ENCODE peak calls at places on chromosomes 11 and 22, in six cellular contexts. V is ovary, F is left ventricle myocardium inferior, Q is cardiac muscle cell, S is adrenal gland, J is upper lobe of right lung. O is an unnamed sample.

GRCh38 chr11:57160665-57161064 is 21.1 kb upstream of the LRRC55 start:
- DNase-seq in V (no peak), F (no peak), Q (no peak), S (no peak), J (no peak), O (no peak)

GRCh38 chr22:20591295-20591645 is 83.9 kb downstream of the MED15 start:
- DNase-seq in V (no peak), F (no peak), Q (no peak), S (no peak), J (no peak), O (no peak)

GRCh38 chr11:92894197-92894596 is 75.3 kb upstream of the MTNR1B start:
- DNase-seq in V (no peak), F (no peak), Q (no peak), S (no peak), J (no peak), O (no peak)

GRCh38 chr11:59253001-59253400 is 40.3 kb upstream of the MPEG1 start:
- DNase-seq in V (no peak), F (no peak), Q (no peak), S (no peak), J (no peak), O (no peak)

GRCh38 chr11:108117746-108118371 is 3.5 kb upstream of the ACAT1 start:
- DNase-seq in V (no peak), F (no peak), Q (peak), S (no peak), J (no peak), O (no peak)

GRCh38 chr22:41899992-41900651 is 14.8 kb downstream of the SHISA8 start:
- DNase-seq in V (no peak), F (peak), Q (no peak), S (no peak), J (no peak), O (no peak)

GRCh38 chr11:17721242-17721999 is 2.0 kb downstream of the MYOD1 start:
- DNase-seq in V (no peak), F (no peak), Q (no peak), S (no peak), J (no peak), O (peak)

GRCh38 chr22:45353816-45354215 is 44.1 kb downstream of the FAM118A start:
- DNase-seq in V (no peak), F (no peak), Q (no peak), S (no peak), J (no peak), O (no peak)

GRCh38 chr22:35661377-35661937 is 13.2 kb downstream of the APOL6 start:
- DNase-seq in V (no peak), F (no peak), Q (no peak), S (no peak), J (no peak), O (no peak)

GRCh38 chr11:26088391-26088790 is 243.5 kb upstream of the ANO3 start:
- DNase-seq in V (no peak), F (no peak), Q (no peak), S (no peak), J (no peak), O (no peak)

GRCh38 chr22:36365020-36365411 is 22.8 kb downstream of the MYH9 start:
- DNase-seq in V (no peak), F (peak), Q (peak), S (peak), J (no peak), O (peak)

GRCh38 chr11:11641581-11641980 is 19.8 kb upstream of the GALNT18 start:
- DNase-seq in V (no peak), F (no peak), Q (peak), S (no peak), J (no peak), O (no peak)

GRCh38 chr22:41517172-41518047 is 26.9 kb downstream of the POLR3H start:
- DNase-seq in V (peak), F (peak), Q (peak), S (peak), J (no peak), O (peak)

GRCh38 chr11:2899080-2899783 is 13.7 kb upstream of the CDKN1C start:
- DNase-seq in V (no peak), F (no peak), Q (no peak), S (peak), J (no peak), O (no peak)

GRCh38 chr11:29343465-29344333 is 673.1 kb downstream of the KCNA4 start:
- DNase-seq in V (peak), F (peak), Q (peak), S (peak), J (peak), O (peak)

GRCh38 chr11:106082096-106082495 is 4.6 kb downstream of the AASDHPPT start:
- DNase-seq in V (no peak), F (no peak), Q (no peak), S (no peak), J (no peak), O (no peak)

GRCh38 chr11:106076421-106076922 is 675 bp downstream of the KBTBD3 start:
- DNase-seq in V (no peak), F (no peak), Q (no peak), S (peak), J (no peak), O (peak)

GRCh38 chr11:106072804-106073203 is 4.3 kb downstream of the KBTBD3 start:
- DNase-seq in V (no peak), F (no peak), Q (no peak), S (no peak), J (no peak), O (no peak)

GRCh38 chr11:106077609-106078517 is at the start of gene AASDHPPT:
- DNase-seq in V (no peak), F (no peak), Q (peak), S (peak), J (no peak), O (peak)

DNA sequence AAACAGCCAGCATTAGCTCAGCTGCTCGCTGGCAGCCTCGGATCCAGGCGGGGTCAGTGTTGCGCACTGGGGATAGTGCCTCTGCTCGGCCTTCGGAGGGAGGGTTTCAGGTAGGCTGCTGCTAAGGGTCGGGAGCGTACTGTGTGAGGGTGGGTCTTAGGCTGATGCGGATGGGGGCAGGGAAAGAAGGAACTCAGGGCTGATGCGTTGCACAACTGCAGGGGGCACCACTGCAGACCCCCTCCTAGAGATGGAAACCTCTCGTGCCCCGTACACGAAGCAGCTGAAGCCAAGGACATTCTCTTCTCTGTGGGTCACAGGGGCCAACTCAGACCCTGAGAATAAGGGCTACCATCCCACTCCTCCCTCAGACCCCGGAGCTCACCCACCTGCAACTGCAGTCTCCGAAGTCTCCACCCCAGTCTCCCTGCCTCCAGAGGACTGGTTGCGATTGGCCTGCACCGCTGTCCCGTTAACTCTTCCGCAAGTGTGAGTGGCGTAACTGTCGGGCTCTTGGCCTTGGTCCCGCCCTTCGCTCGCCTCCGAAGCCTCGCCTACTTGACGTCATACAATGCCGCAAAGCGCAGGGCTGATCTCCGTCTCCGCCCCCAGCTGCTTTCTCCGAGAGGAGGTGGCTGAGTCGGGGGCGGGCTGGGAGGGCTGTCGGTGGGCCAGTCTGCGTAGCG is at the start of gene KBTBD3:
- DNase-seq in V (peak), F (peak), Q (peak), S (peak), J (peak), O (peak)
- H3K27ac ChIP-seq in V (peak), F (peak), Q (peak), S (peak), J (peak), O (peak)

GRCh38 chr11:20163778-20164133 is 3.5 kb upstream of the DBX1 start:
- DNase-seq in V (no peak), F (no peak), Q (no peak), S (no peak), J (no peak), O (no peak)
- H3K4me3 ChIP-seq in V (no peak), F (peak), Q (peak), S (no peak), J (peak), O (peak)

DNA sequence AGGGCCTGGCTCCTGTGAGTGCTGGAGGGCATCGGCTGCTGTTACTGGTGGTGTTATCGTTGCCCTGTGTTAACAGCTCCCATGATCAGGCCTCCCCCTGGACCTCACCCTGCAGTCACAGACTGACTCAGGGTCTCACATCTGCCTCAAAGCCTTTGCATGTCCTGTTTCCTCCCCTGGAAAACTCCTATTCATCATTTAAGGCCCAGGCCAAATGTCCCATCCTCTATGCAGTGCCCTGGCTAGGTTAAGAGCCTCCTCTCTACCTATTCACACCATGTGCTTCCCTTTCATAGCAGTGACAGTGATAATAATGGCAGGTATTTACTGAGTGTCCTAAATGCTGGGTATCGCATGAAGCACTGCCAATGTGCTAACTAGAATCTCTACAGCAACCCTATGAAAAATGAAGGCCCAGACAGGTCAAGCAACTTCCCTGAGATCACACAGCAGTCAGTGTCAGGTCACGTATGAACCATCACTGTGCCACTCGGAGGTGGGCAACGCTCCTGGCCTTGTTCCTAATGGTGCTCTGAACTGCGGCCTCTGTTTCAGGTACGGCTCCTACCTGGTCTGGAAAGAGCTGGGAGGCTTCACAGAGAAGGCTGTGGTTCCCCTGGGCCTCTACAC is 9.3 kb downstream of the TSPO start:
- DNase-seq in V (no peak), F (no peak), Q (no peak), S (no peak), J (no peak), O (no peak)
- TF ChIP-seq CTCF in V (no peak), F (no peak), Q (no peak), S (no peak), J (no peak), O (no peak)

GRCh38 chr22:17945156-17945850 is 79.1 kb downstream of the MICAL3 start:
- DNase-seq in V (no peak), F (no peak), Q (no peak), S (no peak), J (no peak), O (no peak)
- H3K27ac ChIP-seq in V (peak), F (peak), Q (peak), S (peak), J (no peak), O (no peak)

DNA sequence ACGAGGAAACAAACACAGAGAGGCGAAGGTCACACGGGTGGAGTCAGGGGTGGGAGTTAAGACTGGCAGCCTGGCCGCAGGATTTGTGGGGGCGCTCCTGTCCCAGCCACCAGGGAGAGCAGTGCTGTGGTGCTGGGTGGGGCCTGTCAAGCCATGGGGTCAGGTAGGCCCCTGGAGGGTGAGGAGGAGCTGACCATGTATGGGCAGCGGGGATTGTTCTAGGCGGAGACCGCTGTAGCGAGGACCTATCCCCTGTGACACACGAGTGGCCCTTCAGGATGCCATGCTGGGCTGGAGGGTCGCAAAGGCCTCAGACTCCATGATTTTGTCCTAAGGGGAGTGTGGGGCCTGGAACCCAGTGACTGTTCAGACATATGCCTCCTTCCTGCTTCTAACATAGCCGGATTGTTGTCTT is 1.6 kb upstream of the RPS19BP1 start:
- DNase-seq in V (peak), F (no peak), Q (no peak), S (no peak), J (no peak), O (no peak)
- H3K4me3 ChIP-seq in V (no peak), F (no peak), Q (no peak), S (no peak), J (no peak), O (no peak)